ENCODE peak calls at places on chromosome 12, in six cellular contexts. S, A, I, O, B and P are unnamed samples.

GRCh38 chr12:103924761-103925641 is 5.2 kb upstream of the HSP90B1 start:
- DNase-seq in S (no peak), A (no peak), I (no peak), O (peak; percentile 88), B (peak; percentile 59), P (no peak)

GRCh38 chr12:66647034-66647691 is 31.7 kb downstream of the GRIP1 start:
- DNase-seq in S (no peak), A (no peak), I (no peak), O (peak; percentile 89), B (peak; percentile 92), P (no peak)

GRCh38 chr12:130983328-130984017 is 29.8 kb downstream of the ADGRD1 start:
- DNase-seq in S (no peak), A (no peak), I (no peak), O (no peak), B (no peak), P (no peak)

GRCh38 chr12:122984612-122985358 is 4.3 kb downstream of the ARL6IP4 start:
- DNase-seq in S (no peak), A (no peak), I (peak; percentile 44), O (no peak), B (peak; percentile 47), P (no peak)

GRCh38 chr12:53538209-53538689 is 31.0 kb upstream of the NPFF start:
- DNase-seq in S (no peak), A (no peak), I (no peak), O (peak; percentile 68), B (peak; percentile 69), P (no peak)

GRCh38 chr12:54749191-54749818 is 101.1 kb upstream of the DCD start:
- DNase-seq in S (peak; percentile 85), A (peak; percentile 62), I (peak; percentile 61), O (peak; percentile 47), B (peak; percentile 59), P (peak; percentile 53)

GRCh38 chr12:49548481-49548821 is 9.6 kb downstream of the KCNH3 start:
- DNase-seq in S (no peak), A (no peak), I (no peak), O (no peak), B (no peak), P (no peak)

GRCh38 chr12:62783881-62784280 is 151.1 kb downstream of the PPM1H start:
- DNase-seq in S (no peak), A (no peak), I (no peak), O (no peak), B (no peak), P (no peak)

GRCh38 chr12:123808167-123808566 is 46.1 kb downstream of the DNAH10 start:
- DNase-seq in S (peak; percentile 43), A (peak; percentile 23), I (peak; percentile 54), O (peak; percentile 7), B (no peak), P (no peak)

GRCh38 chr12:130920711-130921381 is 32.9 kb upstream of the ADGRD1 start:
- DNase-seq in S (no peak), A (no peak), I (no peak), O (peak; percentile 59), B (peak; percentile 88), P (no peak)

GRCh38 chr12:95694148-95694547 is 96.4 kb downstream of the NTN4 start:
- DNase-seq in S (no peak), A (peak; percentile 9), I (peak; percentile 6), O (no peak), B (no peak), P (no peak)

GRCh38 chr12:7375145-7375543 is 68.8 kb downstream of the CD163L1 start:
- DNase-seq in S (no peak), A (no peak), I (no peak), O (no peak), B (no peak), P (no peak)

GRCh38 chr12:45745861-45746277 is 16.4 kb downstream of the ARID2 start:
- DNase-seq in S (peak; percentile 72), A (no peak), I (no peak), O (peak; percentile 46), B (peak; percentile 56), P (no peak)

GRCh38 chr12:91316825-91317224 is 134.2 kb upstream of the DCN start:
- DNase-seq in S (no peak), A (no peak), I (no peak), O (peak; percentile 69), B (peak; percentile 66), P (no peak)

GRCh38 chr12:116863275-116863767 is 17.9 kb downstream of the HRK start:
- DNase-seq in S (peak; percentile 81), A (peak; percentile 55), I (peak; percentile 43), O (peak; percentile 75), B (peak; percentile 34), P (no peak)

GRCh38 chr12:12807970-12808702 is 5.0 kb upstream of the DDX47 start:
- DNase-seq in S (peak; percentile 76), A (no peak), I (no peak), O (peak; percentile 71), B (peak; percentile 38), P (no peak)

GRCh38 chr12:101230547-101230946 is 20.5 kb upstream of the SLC5A8 start:
- DNase-seq in S (no peak), A (no peak), I (no peak), O (peak; percentile 65), B (peak; percentile 35), P (no peak)

GRCh38 chr12:87136330-87136976 is 880.3 kb upstream of the MGAT4C start:
- DNase-seq in S (no peak), A (no peak), I (no peak), O (peak; percentile 60), B (peak; percentile 68), P (peak; percentile 32)

GRCh38 chr12:95600567-95600966 is 49.3 kb upstream of the USP44 start:
- DNase-seq in S (no peak), A (no peak), I (no peak), O (no peak), B (no peak), P (no peak)

GRCh38 chr12:106445981-106446380 is 88.4 kb downstream of the POLR3B start:
- DNase-seq in S (no peak), A (peak; percentile 58), I (no peak), O (no peak), B (no peak), P (no peak)

GRCh38 chr12:113203852-113204760 is 17.2 kb upstream of the TPCN1 start:
- DNase-seq in S (no peak), A (no peak), I (no peak), O (no peak), B (no peak), P (no peak)

GRCh38 chr12:113891737-113892520 is 74.2 kb downstream of the RBM19 start:
- DNase-seq in S (no peak), A (no peak), I (no peak), O (no peak), B (no peak), P (no peak)

GRCh38 chr12:116381744-116382455 is 104.4 kb upstream of the MED13L start:
- DNase-seq in S (no peak), A (peak; percentile 92), I (no peak), O (peak; percentile 98), B (peak; percentile 93), P (no peak)

GRCh38 chr12:597926-598568 is 65.2 kb downstream of the NINJ2 start:
- DNase-seq in S (no peak), A (no peak), I (no peak), O (no peak), B (no peak), P (peak; percentile 70)

GRCh38 chr12:3529281-3529680 is 38.3 kb downstream of the PRMT8 start:
- DNase-seq in S (no peak), A (no peak), I (no peak), O (no peak), B (no peak), P (no peak)

GRCh38 chr12:3532931-3533702 is 42.1 kb downstream of the PRMT8 start:
- DNase-seq in S (no peak), A (no peak), I (no peak), O (no peak), B (no peak), P (no peak)

GRCh38 chr12:3533703-3534386 is 42.8 kb downstream of the PRMT8 start:
- DNase-seq in S (no peak), A (peak; percentile 33), I (no peak), O (no peak), B (peak; percentile 15), P (peak; percentile 20)

GRCh38 chr12:3530548-3530947 is 39.5 kb downstream of the PRMT8 start:
- DNase-seq in S (no peak), A (no peak), I (no peak), O (no peak), B (no peak), P (no peak)

GRCh38 chr12:3531496-3531895 is 40.5 kb downstream of the PRMT8 start:
- DNase-seq in S (no peak), A (no peak), I (no peak), O (no peak), B (no peak), P (no peak)
- H3K27ac ChIP-seq in S (no peak overlapping the region), A (no peak overlapping the region), I (no peak overlapping the region), O (no peak overlapping the region), B (no peak overlapping the region), P (no peak overlapping the region)

GRCh38 chr12:48022180-48022521 is 17.9 kb upstream of the COL2A1 start:
- DNase-seq in S (no peak), A (no peak), I (no peak), O (no peak), B (no peak), P (no peak)
- H3K4me3 ChIP-seq in S (no peak overlapping the region), A (peak overlapping the region; percentile 14), I (no peak overlapping the region), O (no peak overlapping the region), B (no peak overlapping the region), P (no peak overlapping the region)

DNA sequence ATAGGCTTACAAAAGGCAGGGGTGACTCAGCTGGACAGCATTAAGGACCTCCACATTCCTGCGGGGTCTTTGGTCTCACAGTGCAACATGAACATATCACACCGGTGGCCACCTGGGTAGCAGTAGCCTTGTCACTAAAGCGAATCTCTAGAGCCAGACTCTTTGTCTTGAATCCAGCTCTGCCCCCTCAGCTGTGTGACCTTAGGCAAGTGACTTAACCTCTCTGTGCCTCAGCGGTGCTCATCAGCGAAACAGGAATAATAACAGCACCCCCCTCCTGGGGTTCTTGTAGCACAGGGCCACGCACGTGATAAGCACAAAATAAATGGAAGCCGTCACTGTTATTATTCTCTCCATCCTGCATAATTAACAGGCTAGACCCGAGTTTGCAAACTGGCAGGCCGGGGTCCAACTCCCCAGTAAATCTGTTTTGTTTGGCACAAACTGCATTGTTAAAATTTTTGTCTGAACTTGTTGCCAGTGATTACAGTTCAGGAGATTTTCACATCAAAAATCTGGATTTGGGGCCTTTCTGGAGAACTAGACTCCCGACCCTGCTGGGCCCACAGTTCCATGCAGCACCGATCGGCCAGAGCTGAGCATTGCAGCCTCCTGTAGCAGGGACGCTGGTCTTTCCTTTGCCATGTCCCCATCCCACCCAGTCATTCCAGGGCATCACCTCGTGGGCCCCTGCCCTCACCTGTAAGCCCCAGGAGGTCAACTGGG is 174.8 kb downstream of the PHETA1 start:
- DNase-seq in S (no peak), A (no peak), I (no peak), O (no peak), B (no peak), P (no peak)
- H3K9ac ChIP-seq in S (no peak overlapping the region), A (no peak overlapping the region), I (no peak overlapping the region), O (no peak overlapping the region), B (no peak overlapping the region), P (no peak overlapping the region)

GRCh38 chr12:19450362-19450761 is 11.1 kb downstream of the AEBP2 start:
- DNase-seq in S (no peak), A (no peak), I (peak; percentile 28), O (no peak), B (no peak), P (no peak)
- H3K27ac ChIP-seq in S (no peak overlapping the region), A (no peak overlapping the region), I (no peak overlapping the region), O (no peak overlapping the region), B (no peak overlapping the region), P (peak overlapping the region; percentile 74)

GRCh38 chr12:56153291-56154065 is 1.1 kb downstream of the MYL6B start:
- DNase-seq in S (no peak), A (no peak), I (no peak), O (no peak), B (no peak), P (no peak)
- H3K4me3 ChIP-seq in S (peak overlapping the region; percentile 83), A (peak overlapping the region; percentile 68), I (peak overlapping the region; percentile 55), O (peak overlapping the region; percentile 66), B (peak overlapping the region; percentile 53), P (peak overlapping the region; percentile 81)